ENCODE peak calls at places on chromosomes 1 and 21, in nine cellular contexts. One of them, this sample, is unnamed.

GRCh38 chr21:44508426-44508710 is 31.6 kb downstream of the KRTAP10-1 start:
- DNase-seq in NCI-H460: no peak
- DNase-seq in NCI-H1105: no peak
- DNase-seq in MCF 10A: no peak
- DNase-seq in activated T-helper 1 cell treated with Interleukin-2 at 50 U/mL for 16 hours: no peak
- DNase-seq in stimulated activated CD4-positive, alpha-beta T cell treated with anti-CD3 and anti-CD28 coated beads, Interleukin-1b, Interleukin-23, amount 100 ng/mL, for 4 hours: no peak
- DNase-seq in NCI-H1092 treated with DMSO at 0.1 percent for 48 hours: no peak
- DNase-seq in activated CD8-positive, alpha-beta memory T cell treated with anti-CD3 and anti-CD28 coated beads, Interleukin-2, amount 50 U/mL, for 4 hours: no peak
- DNase-seq in anterior cingulate cortex: no peak
- DNase-seq in this sample: no peak

GRCh38 chr1:110286564-110286963 is 52.6 kb upstream of the RBM15 start:
- DNase-seq in NCI-H460: no peak
- DNase-seq in NCI-H1105: no peak
- DNase-seq in MCF 10A: no peak
- DNase-seq in activated T-helper 1 cell treated with Interleukin-2 at 50 U/mL for 16 hours: no peak
- DNase-seq in stimulated activated CD4-positive, alpha-beta T cell treated with anti-CD3 and anti-CD28 coated beads, Interleukin-1b, Interleukin-23, amount 100 ng/mL, for 4 hours: no peak
- DNase-seq in NCI-H1092 treated with DMSO at 0.1 percent for 48 hours: no peak
- DNase-seq in activated CD8-positive, alpha-beta memory T cell treated with anti-CD3 and anti-CD28 coated beads, Interleukin-2, amount 50 U/mL, for 4 hours: no peak
- DNase-seq in anterior cingulate cortex: no peak
- DNase-seq in this sample: no peak

GRCh38 chr1:244022301-244022700 is 28.8 kb upstream of the ZBTB18 start:
- DNase-seq in NCI-H460: no peak
- DNase-seq in NCI-H1105: no peak
- DNase-seq in MCF 10A: peak
- DNase-seq in activated T-helper 1 cell treated with Interleukin-2 at 50 U/mL for 16 hours: no peak
- DNase-seq in stimulated activated CD4-positive, alpha-beta T cell treated with anti-CD3 and anti-CD28 coated beads, Interleukin-1b, Interleukin-23, amount 100 ng/mL, for 4 hours: no peak
- DNase-seq in NCI-H1092 treated with DMSO at 0.1 percent for 48 hours: no peak
- DNase-seq in activated CD8-positive, alpha-beta memory T cell treated with anti-CD3 and anti-CD28 coated beads, Interleukin-2, amount 50 U/mL, for 4 hours: no peak
- DNase-seq in anterior cingulate cortex: no peak
- DNase-seq in this sample: peak

GRCh38 chr1:108817016-108817415 is 39.9 kb downstream of the AKNAD1 start:
- DNase-seq in NCI-H460: no peak
- DNase-seq in NCI-H1105: no peak
- DNase-seq in MCF 10A: peak
- DNase-seq in activated T-helper 1 cell treated with Interleukin-2 at 50 U/mL for 16 hours: no peak
- DNase-seq in stimulated activated CD4-positive, alpha-beta T cell treated with anti-CD3 and anti-CD28 coated beads, Interleukin-1b, Interleukin-23, amount 100 ng/mL, for 4 hours: no peak
- DNase-seq in NCI-H1092 treated with DMSO at 0.1 percent for 48 hours: peak
- DNase-seq in activated CD8-positive, alpha-beta memory T cell treated with anti-CD3 and anti-CD28 coated beads, Interleukin-2, amount 50 U/mL, for 4 hours: no peak
- DNase-seq in anterior cingulate cortex: no peak
- DNase-seq in this sample: peak

GRCh38 chr21:14686466-14687276 is 140.6 kb upstream of the SAMSN1 start:
- DNase-seq in NCI-H460: no peak
- DNase-seq in NCI-H1105: no peak
- DNase-seq in MCF 10A: no peak
- DNase-seq in activated T-helper 1 cell treated with Interleukin-2 at 50 U/mL for 16 hours: no peak
- DNase-seq in stimulated activated CD4-positive, alpha-beta T cell treated with anti-CD3 and anti-CD28 coated beads, Interleukin-1b, Interleukin-23, amount 100 ng/mL, for 4 hours: no peak
- DNase-seq in NCI-H1092 treated with DMSO at 0.1 percent for 48 hours: no peak
- DNase-seq in activated CD8-positive, alpha-beta memory T cell treated with anti-CD3 and anti-CD28 coated beads, Interleukin-2, amount 50 U/mL, for 4 hours: no peak
- DNase-seq in anterior cingulate cortex: no peak
- DNase-seq in this sample: no peak

GRCh38 chr1:229028987-229029550 is 241.8 kb upstream of the RAB4A start:
- DNase-seq in NCI-H460: no peak
- DNase-seq in NCI-H1105: no peak
- DNase-seq in MCF 10A: no peak
- DNase-seq in activated T-helper 1 cell treated with Interleukin-2 at 50 U/mL for 16 hours: no peak
- DNase-seq in stimulated activated CD4-positive, alpha-beta T cell treated with anti-CD3 and anti-CD28 coated beads, Interleukin-1b, Interleukin-23, amount 100 ng/mL, for 4 hours: no peak
- DNase-seq in NCI-H1092 treated with DMSO at 0.1 percent for 48 hours: no peak
- DNase-seq in activated CD8-positive, alpha-beta memory T cell treated with anti-CD3 and anti-CD28 coated beads, Interleukin-2, amount 50 U/mL, for 4 hours: no peak
- DNase-seq in anterior cingulate cortex: no peak
- DNase-seq in this sample: no peak

GRCh38 chr1:2050793-2051682 is 827 bp downstream of the PRKCZ start:
- DNase-seq in NCI-H460: no peak
- DNase-seq in NCI-H1105: no peak
- DNase-seq in MCF 10A: no peak
- DNase-seq in activated T-helper 1 cell treated with Interleukin-2 at 50 U/mL for 16 hours: no peak
- DNase-seq in stimulated activated CD4-positive, alpha-beta T cell treated with anti-CD3 and anti-CD28 coated beads, Interleukin-1b, Interleukin-23, amount 100 ng/mL, for 4 hours: no peak
- DNase-seq in NCI-H1092 treated with DMSO at 0.1 percent for 48 hours: no peak
- DNase-seq in activated CD8-positive, alpha-beta memory T cell treated with anti-CD3 and anti-CD28 coated beads, Interleukin-2, amount 50 U/mL, for 4 hours: no peak
- DNase-seq in anterior cingulate cortex: no peak
- DNase-seq in this sample: no peak

GRCh38 chr1:230270940-230271325 is 155.2 kb downstream of the PGBD5 start:
- DNase-seq in NCI-H460: no peak
- DNase-seq in NCI-H1105: peak
- DNase-seq in MCF 10A: no peak
- DNase-seq in activated T-helper 1 cell treated with Interleukin-2 at 50 U/mL for 16 hours: no peak
- DNase-seq in stimulated activated CD4-positive, alpha-beta T cell treated with anti-CD3 and anti-CD28 coated beads, Interleukin-1b, Interleukin-23, amount 100 ng/mL, for 4 hours: no peak
- DNase-seq in NCI-H1092 treated with DMSO at 0.1 percent for 48 hours: peak
- DNase-seq in activated CD8-positive, alpha-beta memory T cell treated with anti-CD3 and anti-CD28 coated beads, Interleukin-2, amount 50 U/mL, for 4 hours: no peak
- DNase-seq in anterior cingulate cortex: no peak
- DNase-seq in this sample: no peak

GRCh38 chr1:209685835-209686234 is 10.6 kb downstream of the G0S2 start:
- DNase-seq in NCI-H460: no peak
- DNase-seq in NCI-H1105: no peak
- DNase-seq in MCF 10A: no peak
- DNase-seq in activated T-helper 1 cell treated with Interleukin-2 at 50 U/mL for 16 hours: no peak
- DNase-seq in stimulated activated CD4-positive, alpha-beta T cell treated with anti-CD3 and anti-CD28 coated beads, Interleukin-1b, Interleukin-23, amount 100 ng/mL, for 4 hours: no peak
- DNase-seq in NCI-H1092 treated with DMSO at 0.1 percent for 48 hours: no peak
- DNase-seq in activated CD8-positive, alpha-beta memory T cell treated with anti-CD3 and anti-CD28 coated beads, Interleukin-2, amount 50 U/mL, for 4 hours: no peak
- DNase-seq in anterior cingulate cortex: no peak
- DNase-seq in this sample: no peak

GRCh38 chr1:115706009-115706362 is 62.5 kb downstream of the CASQ2 start:
- DNase-seq in NCI-H460: no peak
- DNase-seq in NCI-H1105: no peak
- DNase-seq in MCF 10A: no peak
- DNase-seq in activated T-helper 1 cell treated with Interleukin-2 at 50 U/mL for 16 hours: no peak
- DNase-seq in stimulated activated CD4-positive, alpha-beta T cell treated with anti-CD3 and anti-CD28 coated beads, Interleukin-1b, Interleukin-23, amount 100 ng/mL, for 4 hours: no peak
- DNase-seq in NCI-H1092 treated with DMSO at 0.1 percent for 48 hours: no peak
- DNase-seq in activated CD8-positive, alpha-beta memory T cell treated with anti-CD3 and anti-CD28 coated beads, Interleukin-2, amount 50 U/mL, for 4 hours: no peak
- DNase-seq in anterior cingulate cortex: no peak
- DNase-seq in this sample: no peak

GRCh38 chr1:178238722-178239510 is 145.0 kb downstream of the RASAL2 start:
- DNase-seq in NCI-H460: peak
- DNase-seq in NCI-H1105: no peak
- DNase-seq in MCF 10A: peak
- DNase-seq in activated T-helper 1 cell treated with Interleukin-2 at 50 U/mL for 16 hours: no peak
- DNase-seq in stimulated activated CD4-positive, alpha-beta T cell treated with anti-CD3 and anti-CD28 coated beads, Interleukin-1b, Interleukin-23, amount 100 ng/mL, for 4 hours: no peak
- DNase-seq in NCI-H1092 treated with DMSO at 0.1 percent for 48 hours: no peak
- DNase-seq in activated CD8-positive, alpha-beta memory T cell treated with anti-CD3 and anti-CD28 coated beads, Interleukin-2, amount 50 U/mL, for 4 hours: no peak
- DNase-seq in anterior cingulate cortex: no peak
- DNase-seq in this sample: peak

GRCh38 chr1:169795687-169796086 is 980 bp upstream of the METTL18 start:
- DNase-seq in NCI-H460: no peak
- DNase-seq in NCI-H1105: no peak
- DNase-seq in MCF 10A: no peak
- DNase-seq in activated T-helper 1 cell treated with Interleukin-2 at 50 U/mL for 16 hours: no peak
- DNase-seq in stimulated activated CD4-positive, alpha-beta T cell treated with anti-CD3 and anti-CD28 coated beads, Interleukin-1b, Interleukin-23, amount 100 ng/mL, for 4 hours: no peak
- DNase-seq in NCI-H1092 treated with DMSO at 0.1 percent for 48 hours: no peak
- DNase-seq in activated CD8-positive, alpha-beta memory T cell treated with anti-CD3 and anti-CD28 coated beads, Interleukin-2, amount 50 U/mL, for 4 hours: no peak
- DNase-seq in anterior cingulate cortex: no peak
- DNase-seq in this sample: no peak

GRCh38 chr1:21644348-21644747 is 24.8 kb downstream of the RAP1GAP start:
- DNase-seq in NCI-H460: no peak
- DNase-seq in NCI-H1105: no peak
- DNase-seq in MCF 10A: no peak
- DNase-seq in activated T-helper 1 cell treated with Interleukin-2 at 50 U/mL for 16 hours: no peak
- DNase-seq in stimulated activated CD4-positive, alpha-beta T cell treated with anti-CD3 and anti-CD28 coated beads, Interleukin-1b, Interleukin-23, amount 100 ng/mL, for 4 hours: no peak
- DNase-seq in NCI-H1092 treated with DMSO at 0.1 percent for 48 hours: no peak
- DNase-seq in activated CD8-positive, alpha-beta memory T cell treated with anti-CD3 and anti-CD28 coated beads, Interleukin-2, amount 50 U/mL, for 4 hours: no peak
- DNase-seq in anterior cingulate cortex: no peak
- DNase-seq in this sample: no peak

GRCh38 chr1:53329183-53329544 is 1.3 kb upstream of the LRP8 start:
- DNase-seq in NCI-H460: no peak
- DNase-seq in NCI-H1105: no peak
- DNase-seq in MCF 10A: no peak
- DNase-seq in activated T-helper 1 cell treated with Interleukin-2 at 50 U/mL for 16 hours: no peak
- DNase-seq in stimulated activated CD4-positive, alpha-beta T cell treated with anti-CD3 and anti-CD28 coated beads, Interleukin-1b, Interleukin-23, amount 100 ng/mL, for 4 hours: no peak
- DNase-seq in NCI-H1092 treated with DMSO at 0.1 percent for 48 hours: no peak
- DNase-seq in activated CD8-positive, alpha-beta memory T cell treated with anti-CD3 and anti-CD28 coated beads, Interleukin-2, amount 50 U/mL, for 4 hours: no peak
- DNase-seq in anterior cingulate cortex: no peak
- DNase-seq in this sample: no peak

GRCh38 chr1:27536767-27537166 is 46.8 kb upstream of the WASF2 start:
- DNase-seq in NCI-H460: no peak
- DNase-seq in NCI-H1105: no peak
- DNase-seq in MCF 10A: peak
- DNase-seq in activated T-helper 1 cell treated with Interleukin-2 at 50 U/mL for 16 hours: no peak
- DNase-seq in stimulated activated CD4-positive, alpha-beta T cell treated with anti-CD3 and anti-CD28 coated beads, Interleukin-1b, Interleukin-23, amount 100 ng/mL, for 4 hours: no peak
- DNase-seq in NCI-H1092 treated with DMSO at 0.1 percent for 48 hours: peak
- DNase-seq in activated CD8-positive, alpha-beta memory T cell treated with anti-CD3 and anti-CD28 coated beads, Interleukin-2, amount 50 U/mL, for 4 hours: no peak
- DNase-seq in anterior cingulate cortex: peak
- DNase-seq in this sample: peak

GRCh38 chr21:45404726-45405270 is at the start of gene COL18A1:
- DNase-seq in NCI-H460: no peak
- DNase-seq in NCI-H1105: peak
- DNase-seq in MCF 10A: peak
- DNase-seq in activated T-helper 1 cell treated with Interleukin-2 at 50 U/mL for 16 hours: no peak
- DNase-seq in stimulated activated CD4-positive, alpha-beta T cell treated with anti-CD3 and anti-CD28 coated beads, Interleukin-1b, Interleukin-23, amount 100 ng/mL, for 4 hours: peak
- DNase-seq in NCI-H1092 treated with DMSO at 0.1 percent for 48 hours: peak
- DNase-seq in activated CD8-positive, alpha-beta memory T cell treated with anti-CD3 and anti-CD28 coated beads, Interleukin-2, amount 50 U/mL, for 4 hours: peak
- DNase-seq in anterior cingulate cortex: no peak
- DNase-seq in this sample: no peak

GRCh38 chr1:41041866-41042265 is 20.3 kb upstream of the SLFNL1 start:
- DNase-seq in NCI-H460: no peak
- DNase-seq in NCI-H1105: no peak
- DNase-seq in MCF 10A: no peak
- DNase-seq in activated T-helper 1 cell treated with Interleukin-2 at 50 U/mL for 16 hours: no peak
- DNase-seq in stimulated activated CD4-positive, alpha-beta T cell treated with anti-CD3 and anti-CD28 coated beads, Interleukin-1b, Interleukin-23, amount 100 ng/mL, for 4 hours: no peak
- DNase-seq in NCI-H1092 treated with DMSO at 0.1 percent for 48 hours: no peak
- DNase-seq in activated CD8-positive, alpha-beta memory T cell treated with anti-CD3 and anti-CD28 coated beads, Interleukin-2, amount 50 U/mL, for 4 hours: no peak
- DNase-seq in anterior cingulate cortex: no peak
- DNase-seq in this sample: peak

GRCh38 chr21:44370027-44370735 is 16.8 kb downstream of the TRPM2 start:
- DNase-seq in NCI-H460: no peak
- DNase-seq in NCI-H1105: peak
- DNase-seq in MCF 10A: peak
- DNase-seq in activated T-helper 1 cell treated with Interleukin-2 at 50 U/mL for 16 hours: no peak
- DNase-seq in stimulated activated CD4-positive, alpha-beta T cell treated with anti-CD3 and anti-CD28 coated beads, Interleukin-1b, Interleukin-23, amount 100 ng/mL, for 4 hours: no peak
- DNase-seq in NCI-H1092 treated with DMSO at 0.1 percent for 48 hours: peak
- DNase-seq in activated CD8-positive, alpha-beta memory T cell treated with anti-CD3 and anti-CD28 coated beads, Interleukin-2, amount 50 U/mL, for 4 hours: no peak
- DNase-seq in anterior cingulate cortex: no peak
- DNase-seq in this sample: peak

GRCh38 chr1:209751627-209752231 is 4.1 kb upstream of the TRAF3IP3 start:
- DNase-seq in NCI-H460: no peak
- DNase-seq in NCI-H1105: no peak
- DNase-seq in MCF 10A: no peak
- DNase-seq in activated T-helper 1 cell treated with Interleukin-2 at 50 U/mL for 16 hours: no peak
- DNase-seq in stimulated activated CD4-positive, alpha-beta T cell treated with anti-CD3 and anti-CD28 coated beads, Interleukin-1b, Interleukin-23, amount 100 ng/mL, for 4 hours: no peak
- DNase-seq in NCI-H1092 treated with DMSO at 0.1 percent for 48 hours: no peak
- DNase-seq in activated CD8-positive, alpha-beta memory T cell treated with anti-CD3 and anti-CD28 coated beads, Interleukin-2, amount 50 U/mL, for 4 hours: no peak
- DNase-seq in anterior cingulate cortex: no peak
- DNase-seq in this sample: no peak

This sample was measured in renal cortical epithelial cell.